ENCODE peak calls at places on chromosome 1, in eight cellular contexts. One of them, this sample, is unnamed. For H3K4me1, the result is how much of the 10 kb centered on the place peaks cover.

GRCh38 chr1:220410681-220411080 is 117.3 kb upstream of the MARK1 start:
- DNase-seq in adrenal gland: no peak
- DNase-seq in colonic mucosa: no peak
- DNase-seq in upper lobe of right lung: no peak
- DNase-seq in tibial nerve: no peak
- DNase-seq in thoracic aorta: no peak
- DNase-seq in psoas muscle: no peak
- DNase-seq in neural progenitor cell: no peak
- DNase-seq in this sample: no peak

GRCh38 chr1:225508538-225509375 is 80.9 kb upstream of the LBR start:
- DNase-seq in tibial nerve: no peak
- DNase-seq in upper lobe of right lung: no peak
- DNase-seq in adrenal gland: peak
- DNase-seq in thoracic aorta: peak
- DNase-seq in psoas muscle: no peak
- DNase-seq in neural progenitor cell: peak
- DNase-seq in colonic mucosa: no peak
- DNase-seq in this sample: no peak

GRCh38 chr1:228416217-228416971 is at the start of gene TRIM17:
- DNase-seq in upper lobe of right lung: no peak
- DNase-seq in tibial nerve: no peak
- DNase-seq in neural progenitor cell: peak
- DNase-seq in adrenal gland: no peak
- DNase-seq in colonic mucosa: no peak
- DNase-seq in thoracic aorta: no peak
- DNase-seq in psoas muscle: no peak
- DNase-seq in this sample: peak

GRCh38 chr1:223549740-223550139 is 115.8 kb downstream of the CAPN8 start:
- DNase-seq in upper lobe of right lung: no peak
- DNase-seq in neural progenitor cell: no peak
- DNase-seq in tibial nerve: no peak
- DNase-seq in colonic mucosa: no peak
- DNase-seq in adrenal gland: no peak
- DNase-seq in psoas muscle: no peak
- DNase-seq in thoracic aorta: no peak
- DNase-seq in this sample: no peak

GRCh38 chr1:32702599-32703478 is at the start of gene SYNC:
- DNase-seq in psoas muscle: peak
- DNase-seq in colonic mucosa: peak
- DNase-seq in neural progenitor cell: peak
- DNase-seq in upper lobe of right lung: peak
- DNase-seq in tibial nerve: peak
- DNase-seq in thoracic aorta: peak
- DNase-seq in adrenal gland: peak
- DNase-seq in this sample: no peak

GRCh38 chr1:94399449-94399848 is 18.7 kb upstream of the ABCD3 start:
- DNase-seq in upper lobe of right lung: no peak
- DNase-seq in thoracic aorta: no peak
- DNase-seq in adrenal gland: no peak
- DNase-seq in tibial nerve: no peak
- DNase-seq in colonic mucosa: no peak
- DNase-seq in psoas muscle: no peak
- DNase-seq in neural progenitor cell: no peak
- DNase-seq in this sample: no peak

GRCh38 chr1:24955161-24955560 is 25.1 kb upstream of the RUNX3 start:
- DNase-seq in upper lobe of right lung: no peak
- DNase-seq in thoracic aorta: no peak
- DNase-seq in psoas muscle: no peak
- DNase-seq in tibial nerve: no peak
- DNase-seq in neural progenitor cell: no peak
- DNase-seq in adrenal gland: no peak
- DNase-seq in colonic mucosa: no peak
- DNase-seq in this sample: no peak

GRCh38 chr1:12112711-12113161 is 49.6 kb downstream of the TNFRSF8 start:
- DNase-seq in colonic mucosa: no peak
- DNase-seq in psoas muscle: no peak
- DNase-seq in thoracic aorta: no peak
- DNase-seq in upper lobe of right lung: no peak
- DNase-seq in neural progenitor cell: no peak
- DNase-seq in adrenal gland: no peak
- DNase-seq in tibial nerve: no peak
- DNase-seq in this sample: no peak

GRCh38 chr1:12601690-12602632 is 16.0 kb downstream of the DHRS3 start:
- DNase-seq in adrenal gland: peak
- DNase-seq in neural progenitor cell: peak
- DNase-seq in thoracic aorta: no peak
- DNase-seq in upper lobe of right lung: no peak
- DNase-seq in colonic mucosa: peak
- DNase-seq in psoas muscle: no peak
- DNase-seq in tibial nerve: no peak
- DNase-seq in this sample: no peak

GRCh38 chr1:114207635-114208034 is 54.0 kb upstream of the SYT6 start:
- DNase-seq in tibial nerve: no peak
- DNase-seq in psoas muscle: no peak
- DNase-seq in upper lobe of right lung: no peak
- DNase-seq in neural progenitor cell: no peak
- DNase-seq in adrenal gland: no peak
- DNase-seq in colonic mucosa: no peak
- DNase-seq in thoracic aorta: no peak
- DNase-seq in this sample: no peak

GRCh38 chr1:10210841-10211804 is 753 bp downstream of the KIF1B start:
- DNase-seq in colonic mucosa: peak
- DNase-seq in neural progenitor cell: peak
- DNase-seq in thoracic aorta: peak
- DNase-seq in psoas muscle: peak
- DNase-seq in adrenal gland: peak
- DNase-seq in upper lobe of right lung: peak
- DNase-seq in tibial nerve: peak
- DNase-seq in this sample: peak

GRCh38 chr1:51863384-51863783 is 15.1 kb downstream of the NRDC start:
- DNase-seq in neural progenitor cell: no peak
- DNase-seq in colonic mucosa: no peak
- DNase-seq in thoracic aorta: no peak
- DNase-seq in upper lobe of right lung: no peak
- DNase-seq in psoas muscle: no peak
- DNase-seq in tibial nerve: no peak
- DNase-seq in adrenal gland: no peak
- DNase-seq in this sample: no peak

GRCh38 chr1:60234761-60235160 is 161.2 kb upstream of the C1orf87 start:
- DNase-seq in psoas muscle: no peak
- DNase-seq in upper lobe of right lung: no peak
- DNase-seq in tibial nerve: no peak
- DNase-seq in adrenal gland: no peak
- DNase-seq in thoracic aorta: no peak
- DNase-seq in colonic mucosa: no peak
- DNase-seq in neural progenitor cell: no peak
- DNase-seq in this sample: no peak

DNA sequence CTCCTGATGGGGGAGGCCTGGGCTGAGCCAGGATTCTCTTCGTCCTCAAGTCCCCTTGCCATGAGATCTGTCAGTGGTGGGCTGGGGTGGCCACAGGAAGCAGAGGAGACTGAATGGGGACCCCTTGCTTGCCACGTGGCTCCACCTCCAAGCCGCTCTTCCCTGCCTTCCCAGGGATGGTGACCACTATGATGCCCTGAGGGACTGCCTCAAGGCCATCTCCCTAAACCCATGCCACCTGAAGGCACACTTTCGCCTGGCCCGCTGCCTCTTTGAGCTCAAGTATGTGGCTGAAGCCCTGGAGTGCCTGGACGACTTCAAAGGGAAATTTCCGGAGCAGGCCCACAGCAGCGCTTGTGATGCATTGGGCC is 20.9 kb upstream of the TMEM222 start:
- DNase-seq in colonic mucosa: no peak
- DNase-seq in upper lobe of right lung: no peak
- DNase-seq in tibial nerve: no peak
- DNase-seq in psoas muscle: no peak
- DNase-seq in neural progenitor cell: no peak
- DNase-seq in thoracic aorta: no peak
- DNase-seq in adrenal gland: no peak
- DNase-seq in this sample: no peak
- TF ChIP-seq CTCF in colonic mucosa: no peak
- TF ChIP-seq CTCF in upper lobe of right lung: no peak
- TF ChIP-seq CTCF in tibial nerve: no peak
- TF ChIP-seq CTCF in psoas muscle: no peak
- TF ChIP-seq CTCF in neural progenitor cell: no peak
- TF ChIP-seq CTCF in thoracic aorta: no peak
- TF ChIP-seq CTCF in adrenal gland: no peak
- TF ChIP-seq CTCF in this sample: no peak

DNA sequence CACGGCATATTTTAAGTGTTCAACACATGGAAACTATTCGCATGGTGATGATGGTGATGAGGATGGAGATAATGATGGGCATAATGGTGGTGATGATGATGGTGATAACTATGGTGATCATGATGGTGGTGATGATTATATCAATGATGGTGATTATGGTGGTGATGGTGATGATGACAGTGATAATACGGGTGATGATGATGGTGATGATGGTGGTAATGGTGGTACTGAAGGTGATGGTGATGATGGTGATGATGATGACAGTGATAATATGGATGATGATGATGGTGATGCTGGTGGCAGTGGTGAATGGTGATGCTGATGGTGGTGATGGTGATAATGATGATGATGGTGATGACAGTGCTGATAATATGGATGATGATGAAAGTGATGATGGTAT is 341.8 kb upstream of the VAMP3 start:
- DNase-seq in tibial nerve: no peak
- DNase-seq in colonic mucosa: no peak
- DNase-seq in neural progenitor cell: no peak
- DNase-seq in upper lobe of right lung: no peak
- DNase-seq in psoas muscle: no peak
- DNase-seq in thoracic aorta: no peak
- DNase-seq in adrenal gland: no peak
- DNase-seq in this sample: no peak
- H3K4me3 ChIP-seq in tibial nerve: no peak
- H3K4me3 ChIP-seq in colonic mucosa: no peak
- H3K4me3 ChIP-seq in neural progenitor cell: no peak
- H3K4me3 ChIP-seq in upper lobe of right lung: no peak
- H3K4me3 ChIP-seq in psoas muscle: no peak
- H3K4me3 ChIP-seq in thoracic aorta: no peak
- H3K4me3 ChIP-seq in adrenal gland: no peak
- H3K4me3 ChIP-seq in this sample: no peak

GRCh38 chr1:45679123-45679522 is 7.2 kb downstream of the GPBP1L1 start:
- DNase-seq in adrenal gland: peak
- DNase-seq in thoracic aorta: no peak
- DNase-seq in colonic mucosa: no peak
- DNase-seq in upper lobe of right lung: no peak
- DNase-seq in neural progenitor cell: no peak
- DNase-seq in tibial nerve: no peak
- DNase-seq in psoas muscle: no peak
- DNase-seq in this sample: no peak

GRCh38 chr1:45673956-45674355 is 12.4 kb downstream of the GPBP1L1 start:
- DNase-seq in upper lobe of right lung: no peak
- DNase-seq in tibial nerve: no peak
- DNase-seq in adrenal gland: no peak
- DNase-seq in psoas muscle: no peak
- DNase-seq in thoracic aorta: no peak
- DNase-seq in colonic mucosa: no peak
- DNase-seq in neural progenitor cell: no peak
- DNase-seq in this sample: no peak

GRCh38 chr1:45678489-45678888 is 7.8 kb downstream of the GPBP1L1 start:
- DNase-seq in psoas muscle: no peak
- DNase-seq in adrenal gland: no peak
- DNase-seq in upper lobe of right lung: no peak
- DNase-seq in thoracic aorta: no peak
- DNase-seq in colonic mucosa: no peak
- DNase-seq in tibial nerve: no peak
- DNase-seq in neural progenitor cell: no peak
- DNase-seq in this sample: no peak

GRCh38 chr1:45674478-45674877 is 11.9 kb downstream of the GPBP1L1 start:
- DNase-seq in thoracic aorta: no peak
- DNase-seq in psoas muscle: no peak
- DNase-seq in tibial nerve: no peak
- DNase-seq in neural progenitor cell: no peak
- DNase-seq in colonic mucosa: no peak
- DNase-seq in adrenal gland: no peak
- DNase-seq in upper lobe of right lung: no peak
- DNase-seq in this sample: no peak

DNA sequence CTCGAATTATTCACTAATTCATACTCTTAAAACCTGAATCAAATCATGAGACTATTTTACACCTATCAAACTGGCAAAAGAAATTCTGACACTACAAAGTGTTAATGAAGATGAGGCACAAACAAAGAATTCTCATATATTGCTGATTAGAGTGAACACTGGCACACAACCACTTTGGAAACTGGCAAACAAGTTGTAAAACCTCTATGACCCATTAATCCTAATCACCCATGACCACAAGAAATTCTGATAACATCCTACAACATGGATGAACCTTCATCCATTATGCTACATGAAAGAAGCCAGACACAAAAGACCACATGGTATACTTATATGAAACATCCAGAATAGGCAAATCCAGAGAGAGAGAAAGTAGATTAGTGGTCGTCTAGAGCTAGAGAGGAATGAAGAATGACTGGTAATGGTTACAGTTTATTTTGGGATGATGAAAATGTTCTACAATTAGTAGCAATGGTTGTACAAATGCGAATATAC is 8.5 kb downstream of the GPBP1L1 start:
- DNase-seq in tibial nerve: no peak
- DNase-seq in psoas muscle: no peak
- DNase-seq in neural progenitor cell: no peak
- DNase-seq in upper lobe of right lung: no peak
- DNase-seq in adrenal gland: no peak
- DNase-seq in colonic mucosa: no peak
- DNase-seq in thoracic aorta: no peak
- DNase-seq in this sample: no peak
- H3K4me1 ChIP-seq in tibial nerve: under half
- H3K4me1 ChIP-seq in psoas muscle: half or more
- H3K4me1 ChIP-seq in neural progenitor cell: under half
- H3K4me1 ChIP-seq in upper lobe of right lung: half or more
- H3K4me1 ChIP-seq in adrenal gland: half or more
- H3K4me1 ChIP-seq in colonic mucosa: under half
- H3K4me1 ChIP-seq in thoracic aorta: under half
- H3K4me1 ChIP-seq in this sample: under half

DNA sequence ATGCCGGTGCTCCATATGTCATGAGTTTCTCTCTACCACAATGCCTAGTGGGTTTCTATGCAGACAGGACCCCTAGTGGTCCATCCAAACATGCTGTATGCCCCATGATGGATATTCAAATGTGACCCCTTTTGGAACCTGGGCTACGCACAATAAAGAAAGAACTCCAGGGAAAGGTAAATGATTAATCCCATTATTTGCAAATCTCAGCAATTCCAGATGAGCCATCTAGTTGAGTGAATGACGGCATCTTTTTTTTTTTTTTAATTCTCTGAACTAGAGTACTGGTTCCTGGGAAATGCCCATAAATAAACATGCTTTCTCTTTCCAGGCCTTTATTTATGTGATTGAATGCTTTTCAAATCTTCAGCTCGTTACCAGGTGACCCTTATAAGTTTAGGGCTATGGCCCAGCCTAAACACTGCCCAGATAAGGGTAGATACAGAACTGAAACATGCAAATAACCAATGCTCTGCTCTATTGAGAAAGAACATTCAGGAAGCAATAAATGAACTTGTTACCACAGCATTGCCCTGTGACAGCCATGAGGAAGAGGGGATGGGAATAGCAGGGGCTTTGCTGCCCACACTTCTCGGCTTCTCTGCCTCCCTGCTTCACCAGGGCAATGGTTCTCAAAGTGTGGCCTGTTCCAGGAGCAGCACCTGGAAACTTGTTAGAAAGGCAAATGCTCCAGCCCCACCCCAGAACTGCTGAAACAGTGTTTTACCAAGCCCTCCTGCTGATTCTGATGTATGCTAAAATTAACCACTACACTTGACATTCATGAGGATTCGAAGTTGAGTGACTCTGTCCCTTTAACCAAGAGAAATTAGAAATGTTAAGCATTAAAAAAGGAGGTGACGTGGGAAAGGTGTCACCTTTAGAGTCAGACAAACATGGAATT is 151.6 kb downstream of the SEC16B start:
- DNase-seq in psoas muscle: no peak
- DNase-seq in tibial nerve: no peak
- DNase-seq in thoracic aorta: no peak
- DNase-seq in colonic mucosa: no peak
- DNase-seq in neural progenitor cell: no peak
- DNase-seq in adrenal gland: no peak
- DNase-seq in upper lobe of right lung: no peak
- DNase-seq in this sample: no peak
- TF ChIP-seq CTCF in psoas muscle: no peak
- TF ChIP-seq CTCF in tibial nerve: no peak
- TF ChIP-seq CTCF in thoracic aorta: no peak
- TF ChIP-seq CTCF in colonic mucosa: no peak
- TF ChIP-seq CTCF in neural progenitor cell: no peak
- TF ChIP-seq CTCF in adrenal gland: no peak
- TF ChIP-seq CTCF in upper lobe of right lung: no peak
- TF ChIP-seq CTCF in this sample: no peak